ENCODE peak calls at places on chromosomes 3 and 15, in four cellular contexts. R is naive thymus-derived CD4-positive, alpha-beta T cell; B is esophagus squamous epithelium; L is heart right ventricle. E is an unnamed sample.

GRCh38 chr15:35293353-35294130 is 208.4 kb upstream of the NANOGP8 start:
- DNase-seq in L (no peak), B (no peak), R (no peak), E (peak)

GRCh38 chr15:52278636-52279367 is 16.8 kb downstream of the MYO5C start:
- DNase-seq in B (no peak), R (no peak), L (no peak), E (no peak)

GRCh38 chr3:193997228-193998192 is 138.4 kb upstream of the HES1 start:
- DNase-seq in L (peak), R (no peak), B (no peak), E (no peak)

GRCh38 chr15:95327661-95328060 is 1002.8 kb upstream of the NR2F2 start:
- DNase-seq in R (no peak), L (no peak), B (no peak), E (peak)

GRCh38 chr3:175486255-175486654 is 627.1 kb downstream of the NAALADL2 start:
- DNase-seq in R (no peak), L (no peak), B (no peak), E (no peak)

GRCh38 chr3:37114251-37115145 is 59.9 kb downstream of the LRRFIP2 start:
- DNase-seq in B (no peak), L (no peak), R (no peak), E (peak)

GRCh38 chr3:150330872-150331271 is 77.2 kb upstream of the TSC22D2 start:
- DNase-seq in B (no peak), R (no peak), L (no peak), E (no peak)

GRCh38 chr15:68494573-68495105 is 62.7 kb upstream of the ITGA11 start:
- DNase-seq in R (no peak), B (no peak), L (no peak), E (peak)

GRCh38 chr3:45486926-45487325 is 98.5 kb downstream of the LARS2 start:
- DNase-seq in L (no peak), B (no peak), R (no peak), E (no peak)

E was measured in dermis microvascular lymphatic vessel endothelial cell.